ENCODE peak calls at places on chromosome 7, in five cellular contexts. D, P, F, B and Y are unnamed samples.

GRCh38 chr7:55957190-55957589 is 5.5 kb downstream of the MRPS17 start:
- DNase-seq in D (no peak), P (no peak), F (no peak), B (no peak), Y (no peak)

GRCh38 chr7:142880886-142881505 is 4.5 kb downstream of the TRPV6 start:
- DNase-seq in D (peak; percentile 10), P (peak; percentile 58), F (peak; percentile 37), B (no peak), Y (no peak)

GRCh38 chr7:145053781-145054180 is 217.9 kb upstream of the TPK1 start:
- DNase-seq in D (no peak), P (no peak), F (no peak), B (no peak), Y (no peak)

GRCh38 chr7:97126483-97127171 is 9.1 kb downstream of the SDHAF3 start:
- DNase-seq in D (no peak), P (no peak), F (no peak), B (no peak), Y (no peak)

GRCh38 chr7:36775061-36775631 is 50.9 kb upstream of the AOAH start:
- DNase-seq in D (no peak), P (no peak), F (no peak), B (no peak), Y (no peak)

GRCh38 chr7:15920953-15921352 is 234.5 kb upstream of the MEOX2 start:
- DNase-seq in D (no peak), P (no peak), F (no peak), B (no peak), Y (no peak)

GRCh38 chr7:98222533-98223195 is 11.4 kb downstream of the BHLHA15 start:
- DNase-seq in D (no peak), P (no peak), F (no peak), B (peak; percentile 71), Y (no peak)

GRCh38 chr7:27897441-27897847 is 157.5 kb downstream of the TAX1BP1 start:
- DNase-seq in D (no peak), P (no peak), F (no peak), B (no peak), Y (no peak)

GRCh38 chr7:46386428-46387399 is 465.6 kb upstream of the IGFBP3 start:
- DNase-seq in D (no peak), P (no peak), F (no peak), B (no peak), Y (no peak)

GRCh38 chr7:78151229-78151628 is 352.7 kb downstream of the PHTF2 start:
- DNase-seq in D (peak; percentile 19), P (no peak), F (no peak), B (no peak), Y (no peak)

DNA sequence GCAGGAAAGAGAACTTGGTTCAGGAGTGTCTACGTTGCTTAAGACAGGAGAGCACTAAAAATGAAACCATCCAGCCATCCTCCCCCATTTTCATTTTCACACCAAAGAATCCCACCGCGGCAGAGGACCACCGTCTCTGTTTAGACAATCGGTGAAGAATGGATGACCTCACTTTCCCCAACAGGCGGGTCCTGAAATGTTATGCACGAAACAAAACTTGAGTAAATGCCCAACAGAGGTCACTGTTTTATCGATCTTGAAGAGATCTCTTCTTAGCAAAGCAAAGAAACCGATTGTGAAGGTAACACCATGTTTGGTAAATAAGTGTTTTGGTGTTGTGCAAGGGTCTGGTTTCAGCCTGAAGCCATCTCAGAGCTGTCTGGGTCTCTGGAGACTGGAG is 1.4 kb upstream of the IL6 start:
- DNase-seq in D (no peak), P (no peak), F (peak; percentile 27), B (no peak), Y (no peak)
- TF ChIP-seq CTCF in D (no peak), P (no peak), F (no peak), B (peak; percentile 23), Y (no peak)

GRCh38 chr7:94374721-94375120 is 20.0 kb upstream of the COL1A2 start:
- DNase-seq in D (no peak), P (no peak), F (no peak), B (no peak), Y (no peak)
- TF ChIP-seq POLR2A in D (no peak), P (no peak), F (no peak), B (no peak), Y (no peak)

GRCh38 chr7:45099891-45100760 is 11.4 kb upstream of the NACAD start:
- DNase-seq in D (no peak), P (no peak), F (no peak), B (peak; percentile 73), Y (no peak)

GRCh38 chr7:45101748-45102147 is 9.7 kb downstream of the TBRG4 start:
- DNase-seq in D (no peak), P (no peak), F (no peak), B (no peak), Y (no peak)

GRCh38 chr7:45102785-45103712 is 8.4 kb downstream of the TBRG4 start:
- DNase-seq in D (no peak), P (no peak), F (no peak), B (no peak), Y (no peak)

GRCh38 chr7:45100761-45101480 is 10.6 kb downstream of the TBRG4 start:
- DNase-seq in D (no peak), P (no peak), F (no peak), B (peak; percentile 31), Y (no peak)

GRCh38 chr7:45098983-45099839 is 10.4 kb upstream of the NACAD start:
- DNase-seq in D (no peak), P (no peak), F (no peak), B (no peak), Y (no peak)
- H3K36me3 ChIP-seq in D (no peaks in the 10 kb centered on the region), P (peaks cover 54% of the 10 kb centered on the region), F (peaks cover 36% of the 10 kb centered on the region), B (peaks cover 54% of the 10 kb centered on the region), Y (no peaks in the 10 kb centered on the region)

GRCh38 chr7:134113655-134114054 is 13.5 kb upstream of the LRGUK start:
- DNase-seq in D (no peak), P (no peak), F (no peak), B (no peak), Y (no peak)

GRCh38 chr7:134104166-134104565 is 23.0 kb upstream of the LRGUK start:
- DNase-seq in D (no peak), P (no peak), F (no peak), B (no peak), Y (no peak)

GRCh38 chr7:134108803-134109202 is 18.3 kb upstream of the LRGUK start:
- DNase-seq in D (no peak), P (no peak), F (no peak), B (no peak), Y (no peak)
- TF ChIP-seq CTCF in D (no peak), P (no peak), F (no peak), B (no peak), Y (no peak)

GRCh38 chr7:2930310-2931033 is 86.4 kb upstream of the GNA12 start:
- DNase-seq in D (no peak), P (no peak), F (no peak), B (peak; percentile 47), Y (no peak)
- TF ChIP-seq POLR2A in D (no peak), P (no peak), F (no peak), B (no peak), Y (no peak)

DNA sequence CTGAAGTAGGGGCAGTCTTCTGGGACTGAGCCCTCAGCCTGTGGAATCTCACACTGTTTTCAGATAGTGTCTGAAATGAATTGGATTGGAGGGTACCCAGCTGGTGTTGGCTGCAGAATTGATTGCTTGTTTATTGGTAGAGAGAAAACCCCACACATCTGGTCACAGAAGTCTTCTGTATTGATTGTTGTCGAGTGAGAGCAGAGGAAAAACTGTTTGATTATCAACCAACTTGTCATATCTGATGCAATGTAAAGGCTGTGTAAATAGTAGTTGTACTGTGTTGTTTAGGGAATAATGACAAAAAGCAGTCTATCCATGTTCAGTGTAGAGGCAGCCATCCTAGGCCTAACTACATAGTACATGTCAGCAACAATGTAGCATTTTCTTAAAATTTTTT is 4.9 kb downstream of the CRCP start:
- DNase-seq in D (no peak), P (no peak), F (no peak), B (no peak), Y (no peak)
- H3K36me3 ChIP-seq in D (no peaks in the 10 kb centered on the region), P (no peaks in the 10 kb centered on the region), F (peaks cover 3% of the 10 kb centered on the region), B (no peaks in the 10 kb centered on the region), Y (no peaks in the 10 kb centered on the region)

DNA sequence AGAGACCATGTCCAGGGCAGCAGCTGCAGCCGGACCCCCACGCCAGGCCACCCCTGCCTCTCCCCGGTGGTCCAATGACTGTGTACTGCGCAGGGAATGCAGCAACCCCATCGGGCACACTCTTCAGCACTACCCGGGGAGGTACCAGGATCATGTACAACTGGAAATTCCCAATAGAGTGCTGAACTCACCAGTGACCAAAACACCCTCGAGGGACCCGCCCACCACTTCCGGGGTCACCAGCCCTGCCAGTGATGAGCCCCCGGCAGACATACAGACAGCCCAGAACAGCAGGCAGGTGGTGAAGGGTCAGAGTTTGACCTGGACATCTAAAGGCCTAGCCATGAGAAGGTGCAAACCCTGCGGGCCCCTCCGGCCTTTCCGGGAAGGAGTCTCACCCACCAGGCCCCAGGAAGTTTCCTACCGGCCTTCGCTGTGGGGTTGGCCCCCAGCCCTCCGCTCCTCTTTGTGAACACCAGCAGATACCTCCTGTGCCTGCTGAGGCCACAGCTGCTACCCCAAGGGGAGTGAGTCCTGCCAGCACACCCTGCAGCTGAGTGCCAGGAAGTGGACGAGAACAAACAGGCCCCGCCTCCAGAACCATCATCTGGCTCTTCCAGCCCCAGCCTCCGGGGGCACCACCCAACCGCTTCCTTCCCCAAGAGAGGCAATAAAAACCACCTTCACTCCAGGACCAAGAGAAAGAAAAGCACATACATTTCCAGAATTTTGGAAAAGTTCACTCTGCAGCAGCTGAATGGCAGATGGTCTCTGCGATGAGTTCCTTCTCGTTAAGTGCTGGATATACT is 5.0 kb upstream of the ANKRD61 start:
- DNase-seq in D (no peak), P (peak; percentile 67), F (no peak), B (peak; percentile 94), Y (peak; percentile 89)
- TF ChIP-seq CTCF in D (no peak), P (no peak), F (peak; percentile 16), B (peak; percentile 49), Y (no peak)

GRCh38 chr7:106283831-106284515 is 810 bp downstream of the NAMPT start:
- DNase-seq in D (peak; percentile 60), P (peak; percentile 65), F (no peak), B (no peak), Y (peak; percentile 65)
- TF ChIP-seq POLR2A in D (no peak), P (no peak), F (no peak), B (peak; percentile 21), Y (peak; percentile 70)

GRCh38 chr7:5005066-5005465 is 40.6 kb upstream of the RBAK start:
- DNase-seq in D (no peak), P (no peak), F (no peak), B (no peak), Y (no peak)
- H3K36me3 ChIP-seq in D (no peaks in the 10 kb centered on the region), P (peaks cover 2% of the 10 kb centered on the region), F (no peaks in the 10 kb centered on the region), B (no peaks in the 10 kb centered on the region), Y (peaks cover 13% of the 10 kb centered on the region)